ENCODE peak calls at places on chromosomes 4 and X, in four cellular contexts. B is HEK293T, G is K562, N is HepG2. D is an unnamed sample.

GRCh38 chr4:81084029-81084428 is 53.5 kb downstream of the BMP3 start:
- DNase-seq in B (no peak), G (no peak), N (peak), D (no peak)

GRCh38 chr4:86218721-86219481 is 141.0 kb downstream of the MAPK10 start:
- DNase-seq in B (no peak), G (no peak), N (no peak), D (no peak)

GRCh38 chr4:3399277-3400194 is 42.2 kb upstream of the HGFAC start:
- DNase-seq in B (peak), G (peak), N (peak), D (no peak)

GRCh38 chr4:138576684-138577083 is 334.5 kb upstream of the SLC7A11 start:
- DNase-seq in B (peak), G (peak), N (peak), D (no peak)

GRCh38 chr4:104901438-104901837 is 245.2 kb upstream of the TET2 start:
- DNase-seq in B (no peak), G (no peak), N (no peak), D (no peak)

GRCh38 chr4:26938516-26938915 is 77.9 kb downstream of the STIM2 start:
- DNase-seq in B (no peak), G (no peak), N (no peak), D (no peak)

GRCh38 chr4:53994382-53994781 is 70.0 kb downstream of the CHIC2 start:
- DNase-seq in B (no peak), G (no peak), N (no peak), D (no peak)

GRCh38 chr4:85474818-85475630 is at the start of gene ARHGAP24:
- DNase-seq in B (peak), G (peak), N (peak), D (peak)

GRCh38 chr4:3218824-3219760 is 29.9 kb upstream of the MSANTD1 start:
- DNase-seq in B (no peak), G (no peak), N (no peak), D (no peak)

GRCh38 chr4:106353786-106354185 is 14.8 kb downstream of the GIMD1 start:
- DNase-seq in B (no peak), G (no peak), N (no peak), D (no peak)

GRCh38 chr4:146582864-146583263 is 55.8 kb upstream of the POU4F2 start:
- DNase-seq in B (no peak), G (no peak), N (no peak), D (no peak)

GRCh38 chrX:125622899-125623298 is 303.2 kb downstream of the TEX13C start:
- DNase-seq in B (no peak), G (peak), N (no peak), D (no peak)

GRCh38 chr4:110275871-110276270 is 77.5 kb upstream of the ELOVL6 start:
- DNase-seq in B (no peak), G (no peak), N (no peak), D (no peak)

GRCh38 chrX:3663576-3664290 is 49.7 kb downstream of the PRKX start:
- DNase-seq in B (no peak), G (no peak), N (no peak), D (no peak)

GRCh38 chr4:146472404-146472803 is 49.3 kb downstream of the SLC10A7 start:
- DNase-seq in B (peak), G (no peak), N (no peak), D (peak)

GRCh38 chr4:4861592-4862551 is 2.4 kb downstream of the MSX1 start:
- DNase-seq in B (no peak), G (no peak), N (no peak), D (no peak)

GRCh38 chr4:45350438-45350837 is 624.1 kb upstream of the GNPDA2 start:
- DNase-seq in B (no peak), G (no peak), N (no peak), D (no peak)

GRCh38 chr4:41665808-41666207 is 82.7 kb downstream of the PHOX2B start:
- DNase-seq in B (no peak), G (no peak), N (no peak), D (no peak)

GRCh38 chr4:4694296-4694772 is 152.5 kb upstream of the STX18 start:
- DNase-seq in B (peak), G (peak), N (peak), D (peak)

GRCh38 chr4:23891064-23891421 is 1.2 kb upstream of the PPARGC1A start:
- DNase-seq in B (no peak), G (no peak), N (no peak), D (no peak)

GRCh38 chr4:23818097-23818648 is 71.7 kb downstream of the PPARGC1A start:
- DNase-seq in B (peak), G (no peak), N (no peak), D (no peak)

GRCh38 chr4:121696641-121697461 is at the start of gene ANXA5:
- DNase-seq in B (peak), G (peak), N (peak), D (peak)

GRCh38 chrX:15600745-15601144 is at the start of gene ACE2:
- DNase-seq in B (no peak), G (no peak), N (no peak), D (no peak)

GRCh38 chr4:82652062-82652461 is 90.3 kb upstream of the TMEM150C start:
- DNase-seq in B (no peak), G (no peak), N (no peak), D (no peak)

GRCh38 chr4:77047037-77047436 is 28.8 kb downstream of the CCNI start:
- DNase-seq in B (no peak), G (peak), N (peak), D (no peak)

GRCh38 chrX:68252664-68253063 is 180.6 kb downstream of the OPHN1 start:
- DNase-seq in B (no peak), G (no peak), N (no peak), D (no peak)

GRCh38 chr4:6208416-6208815 is 8.1 kb upstream of the JAKMIP1 start:
- DNase-seq in B (no peak), G (no peak), N (no peak), D (no peak)

GRCh38 chrX:3548743-3549441 is 164.6 kb downstream of the PRKX start:
- DNase-seq in B (peak), G (no peak), N (peak), D (no peak)

GRCh38 chr4:186839122-186840037 is 115.7 kb upstream of the FAT1 start:
- DNase-seq in B (no peak), G (peak), N (no peak), D (no peak)

DNA sequence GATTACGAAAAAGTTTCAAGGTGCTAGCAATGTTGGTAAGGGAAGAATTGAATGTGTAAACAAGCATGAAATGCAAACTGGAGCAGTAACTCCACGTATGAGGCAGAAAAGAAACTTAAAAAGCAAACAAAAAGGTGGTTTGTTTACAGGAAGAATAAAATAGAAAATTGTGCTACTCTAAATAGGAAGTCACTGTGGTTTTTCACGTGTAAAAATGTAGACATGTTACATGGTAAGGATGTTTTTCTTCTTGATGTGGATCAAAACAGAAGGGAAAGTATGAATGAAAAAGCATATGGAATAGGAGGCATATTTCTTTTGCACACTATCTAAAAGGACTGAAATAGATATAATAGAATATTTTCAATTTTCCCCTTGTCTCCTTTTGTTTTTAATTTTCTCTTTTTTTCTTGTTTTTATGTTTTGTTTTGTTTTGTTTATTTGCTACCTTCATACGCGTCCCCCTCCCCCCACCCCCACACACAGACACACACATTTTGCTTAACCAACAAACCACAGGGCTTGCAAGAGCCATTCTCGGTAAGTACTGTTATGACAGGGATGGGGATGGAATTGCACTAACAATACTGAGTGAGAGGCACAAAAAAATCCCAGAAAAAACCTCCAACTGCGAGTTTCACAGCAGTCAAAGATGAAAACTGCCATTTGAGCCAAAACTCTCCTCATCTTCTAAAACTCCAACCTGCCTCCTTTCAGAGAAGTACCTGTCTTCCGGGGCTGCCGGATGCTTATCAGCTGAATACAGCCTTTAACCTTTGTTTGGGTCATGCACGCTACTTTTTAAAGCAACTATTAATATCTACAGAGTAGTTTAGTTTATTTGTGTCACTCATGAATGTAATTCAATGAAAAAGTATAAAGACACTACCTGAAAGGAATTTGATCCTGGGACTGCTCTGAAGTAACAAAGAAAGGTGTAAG is 135.8 kb downstream of the IL15 start:
- DNase-seq in B (no peak), G (no peak), N (no peak), D (no peak)
- TF ChIP-seq ELF4 in B (no peak), G (no peak), N (no peak), D (no peak)

DNA sequence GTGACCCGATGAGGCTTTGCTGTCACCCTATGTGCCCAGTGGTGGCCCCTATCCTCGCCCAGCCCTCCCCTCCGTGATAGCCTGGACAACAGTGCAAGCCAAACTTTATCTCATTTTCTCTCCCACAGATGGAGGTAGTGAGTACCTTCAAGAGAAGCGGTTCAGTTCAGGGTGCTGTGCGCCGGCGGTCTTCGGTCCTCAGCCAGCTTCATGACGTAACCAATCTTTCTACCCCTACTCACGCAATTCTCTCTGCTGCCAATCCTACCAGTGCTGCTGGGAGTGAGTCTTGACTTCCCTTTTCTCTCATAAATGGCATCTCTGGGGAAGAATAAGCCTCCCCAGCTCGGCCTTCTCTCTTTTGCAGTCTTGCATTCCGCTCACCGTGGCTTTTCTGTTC is 29.5 kb downstream of the CCNQ start:
- DNase-seq in B (no peak), G (peak), N (peak), D (no peak)
- TF ChIP-seq ELF4 in B (no peak), G (no peak), N (no peak), D (no peak)

GRCh38 chr4:118888666-118889312 is at the start of gene SYNPO2:
- DNase-seq in B (peak), G (no peak), N (no peak), D (peak)
- TF ChIP-seq ELF4 in B (no peak), G (no peak), N (no peak), D (no peak)

GRCh38 chr4:144647095-144647959 is 1.4 kb downstream of the HHIP start:
- DNase-seq in B (peak), G (peak), N (no peak), D (peak)
- TF ChIP-seq ELF4 in B (no peak), G (no peak), N (no peak), D (no peak)